ENCODE peak calls at places on chromosomes 3 and 15, in four cellular contexts. B, D, L and A are unnamed samples.

GRCh38 chr3:161695811-161696210 is 199.2 kb downstream of the OTOL1 start:
- DNase-seq in L (no peak), B (no peak), D (no peak), A (no peak)

GRCh38 chr3:30625541-30626438 is 19.4 kb downstream of the TGFBR2 start:
- DNase-seq in B (no peak), L (no peak), D (no peak), A (no peak)

GRCh38 chr3:119240582-119241434 is at the start of gene B4GALT4:
- DNase-seq in B (peak; percentile 93), L (peak; percentile 99), D (peak; percentile 55), A (peak; percentile 93)

GRCh38 chr3:147960791-147961190 is 551.6 kb downstream of the ZIC1 start:
- DNase-seq in L (no peak), D (no peak), B (no peak), A (no peak)

GRCh38 chr3:38168151-38168987 is 3.0 kb downstream of the OXSR1 start:
- DNase-seq in L (no peak), D (no peak), B (no peak), A (no peak)

GRCh38 chr3:113124256-113124830 is 87.0 kb upstream of the BOC start:
- DNase-seq in B (no peak), L (no peak), D (no peak), A (no peak)

GRCh38 chr15:67188551-67189218 is 65.8 kb downstream of the AAGAB start:
- DNase-seq in D (no peak), L (no peak), B (no peak), A (no peak)

GRCh38 chr3:132675408-132675807 is 15.3 kb downstream of the UBA5 start:
- DNase-seq in L (no peak), D (no peak), B (no peak), A (no peak)

GRCh38 chr3:122003596-122003995 is 18.5 kb downstream of the ILDR1 start:
- DNase-seq in D (no peak), L (no peak), B (no peak), A (no peak)

GRCh38 chr15:61556037-61556648 is 327.0 kb upstream of the RORA start:
- DNase-seq in L (no peak), B (no peak), D (no peak), A (no peak)

GRCh38 chr3:195897853-195898415 is 10.4 kb downstream of the TNK2 start:
- DNase-seq in L (peak; percentile 24), D (no peak), B (no peak), A (no peak)

GRCh38 chr3:196138927-196139680 is 57.2 kb upstream of the TFRC start:
- DNase-seq in D (no peak), B (no peak), L (peak; percentile 2), A (no peak)

GRCh38 chr3:115667175-115668065 is 44.1 kb downstream of the GAP43 start:
- DNase-seq in B (no peak), D (no peak), L (no peak), A (no peak)

GRCh38 chr15:72271221-72271620 is 1.1 kb downstream of the PARP6 start:
- DNase-seq in D (no peak), B (no peak), L (no peak), A (no peak)
- H3K4me3 ChIP-seq in D (peak overlapping the region; percentile 83), B (peak overlapping the region; percentile 93), L (peak overlapping the region; percentile 91), A (peak overlapping the region; percentile 76)

GRCh38 chr3:111496894-111497559 is 45.0 kb upstream of the CD96 start:
- DNase-seq in L (peak; percentile 21), D (no peak), B (no peak), A (no peak)
- H3K4me3 ChIP-seq in L (no peak overlapping the region), D (no peak overlapping the region), B (no peak overlapping the region), A (no peak overlapping the region)

GRCh38 chr15:75637245-75638009 is 2.6 kb downstream of the IMP3 start:
- DNase-seq in D (no peak), L (no peak), B (no peak), A (no peak)
- H3K4me3 ChIP-seq in D (no peak overlapping the region), L (peak overlapping the region; percentile 96), B (no peak overlapping the region), A (peak overlapping the region; percentile 1)

DNA sequence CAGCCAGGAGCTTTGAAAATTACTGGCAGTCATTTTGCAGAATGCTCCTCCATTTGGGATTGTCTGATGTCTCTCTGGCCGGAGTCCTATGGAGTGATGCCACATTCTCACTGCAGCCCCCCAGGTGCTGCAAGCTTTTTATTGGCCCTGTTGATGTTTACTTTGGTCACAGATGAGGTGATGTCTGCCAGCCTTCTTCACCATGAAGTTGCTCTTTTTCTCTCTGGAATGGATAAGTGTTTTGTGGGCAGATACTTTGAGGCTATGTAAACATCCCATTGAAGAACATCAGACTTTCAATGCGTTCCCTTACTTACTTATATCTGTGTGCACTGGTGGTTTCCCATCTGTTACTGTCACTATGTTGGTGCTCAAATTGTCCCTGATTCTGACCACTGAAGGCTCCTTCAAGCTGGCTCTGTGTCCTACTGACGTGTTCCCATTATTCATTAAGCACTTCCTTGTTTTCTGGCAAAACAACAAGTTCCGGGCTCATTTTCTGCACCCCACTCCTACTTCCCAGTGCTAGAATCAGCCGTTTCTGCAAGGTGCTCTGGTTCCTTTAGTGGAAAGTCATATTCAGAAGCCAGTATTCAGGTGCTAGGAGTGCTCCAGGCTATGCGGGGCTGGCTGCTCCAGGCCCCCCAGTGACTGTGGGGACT is 1.4 kb upstream of the CLEC3B start:
- DNase-seq in B (no peak), L (no peak), D (no peak), A (no peak)
- H3K4me3 ChIP-seq in B (no peak overlapping the region), L (no peak overlapping the region), D (no peak overlapping the region), A (no peak overlapping the region)

DNA sequence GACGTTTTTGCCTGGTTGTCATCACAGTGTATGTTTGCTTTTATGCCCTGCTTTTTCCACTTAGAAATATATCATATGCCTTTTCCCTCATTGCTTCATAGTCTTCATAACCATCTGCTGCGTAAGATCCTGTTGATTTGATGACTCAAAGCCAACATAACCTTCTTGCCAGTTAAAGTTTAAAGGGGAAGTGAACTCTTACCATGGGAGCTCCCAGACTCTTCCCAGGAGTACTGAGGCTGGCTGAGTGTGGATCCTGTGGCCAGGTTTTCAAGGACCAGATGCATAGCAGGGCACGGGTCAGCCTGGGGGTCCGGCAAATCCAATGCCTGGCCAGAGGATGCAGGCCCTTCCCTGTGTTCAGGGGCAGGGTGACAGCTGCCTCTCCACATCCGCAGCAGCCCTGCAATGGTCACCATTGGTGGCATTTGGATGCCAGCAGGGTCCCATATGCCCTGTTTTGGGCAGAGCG is 42.0 kb upstream of the SACM1L start:
- DNase-seq in L (no peak), D (no peak), B (peak; percentile 51), A (no peak)
- H3K4me3 ChIP-seq in L (no peak overlapping the region), D (no peak overlapping the region), B (no peak overlapping the region), A (no peak overlapping the region)

DNA sequence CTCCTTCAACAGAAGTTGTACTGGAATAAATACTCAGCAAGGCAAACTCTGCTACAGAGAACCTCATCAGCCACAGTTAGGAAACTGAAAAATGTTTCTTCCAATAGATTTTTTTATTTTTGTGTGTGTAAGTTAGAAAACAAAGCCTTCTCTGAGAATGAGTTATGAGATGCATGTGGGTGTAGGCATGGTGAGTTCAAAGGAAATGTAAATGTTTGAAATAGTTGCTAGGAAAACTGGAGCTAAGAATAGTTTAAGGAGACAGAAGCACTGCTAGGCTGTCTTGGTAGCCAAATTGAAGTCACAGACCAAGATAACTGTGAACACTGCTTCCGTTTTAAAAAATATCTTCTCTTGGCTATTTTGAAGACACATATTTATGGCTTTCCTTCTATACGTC is 1501.3 kb upstream of the CADM2 start:
- DNase-seq in D (no peak), L (no peak), B (no peak), A (no peak)
- H3K4me3 ChIP-seq in D (no peak overlapping the region), L (no peak overlapping the region), B (no peak overlapping the region), A (no peak overlapping the region)

DNA sequence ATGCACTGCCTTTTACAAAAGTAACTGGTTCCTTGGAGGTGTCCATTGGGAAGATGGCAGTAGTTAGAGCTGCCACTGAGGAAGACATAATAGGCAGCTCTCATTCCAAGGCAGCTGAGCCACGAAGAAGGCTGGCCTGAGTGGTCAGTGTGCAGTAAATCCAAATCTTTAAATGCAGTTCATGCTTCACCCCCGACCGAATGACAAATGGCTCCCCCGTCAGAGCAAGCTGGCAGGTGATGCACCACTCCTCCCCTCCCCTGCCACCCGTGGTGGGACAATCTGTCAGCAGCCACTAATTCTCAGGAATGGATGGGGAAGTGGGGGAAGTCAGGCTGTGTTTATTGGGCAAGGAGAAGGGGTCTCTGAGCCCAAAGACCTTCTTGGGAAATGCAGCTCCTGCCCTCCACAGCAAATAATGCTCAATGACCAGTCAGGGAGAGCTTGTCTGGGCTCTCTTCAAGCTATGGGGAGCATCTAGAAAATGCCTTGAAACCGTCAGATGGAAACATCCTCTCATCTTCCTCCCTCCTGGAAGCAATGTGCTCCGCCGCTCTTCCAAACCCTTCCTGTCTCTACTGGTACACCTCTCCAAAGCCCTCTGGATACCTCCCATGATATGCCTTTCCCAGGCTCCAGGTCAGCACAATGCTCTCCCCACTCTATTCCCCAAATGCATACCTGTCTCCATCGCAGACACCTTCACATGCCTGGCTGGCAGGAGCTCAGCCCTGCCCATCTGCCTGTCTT is 65.4 kb downstream of the LIPC start:
- DNase-seq in B (no peak), D (no peak), L (no peak), A (no peak)
- H3K4me3 ChIP-seq in B (no peak overlapping the region), D (no peak overlapping the region), L (no peak overlapping the region), A (no peak overlapping the region)

GRCh38 chr3:149717391-149718056 is 34.8 kb downstream of the COMMD2 start:
- DNase-seq in B (peak; percentile 46), D (peak; percentile 42), L (no peak), A (peak; percentile 76)
- H3K4me3 ChIP-seq in B (peak overlapping the region; percentile 18), D (no peak overlapping the region), L (no peak overlapping the region), A (peak overlapping the region; percentile 27)

GRCh38 chr3:165697910-165698309 is 139.3 kb downstream of the BCHE start:
- DNase-seq in B (no peak), L (no peak), D (no peak), A (no peak)
- H3K4me3 ChIP-seq in B (no peak overlapping the region), L (no peak overlapping the region), D (no peak overlapping the region), A (no peak overlapping the region)

GRCh38 chr15:52337961-52338535 is 42.4 kb upstream of the MYO5C start:
- DNase-seq in D (peak; percentile 70), L (no peak), B (no peak), A (no peak)

GRCh38 chr15:52337198-52337853 is 41.7 kb upstream of the MYO5C start:
- DNase-seq in B (no peak), L (no peak), D (no peak), A (no peak)

GRCh38 chr15:52334491-52335160 is 39.0 kb upstream of the MYO5C start:
- DNase-seq in D (no peak), L (no peak), B (no peak), A (no peak)

GRCh38 chr15:52338891-52339290 is 43.3 kb upstream of the MYO5C start:
- DNase-seq in L (no peak), D (no peak), B (no peak), A (no peak)

GRCh38 chr15:52336530-52336929 is 40.9 kb upstream of the MYO5C start:
- DNase-seq in D (peak; percentile 18), L (no peak), B (no peak), A (no peak)
- H3K4me3 ChIP-seq in D (no peak overlapping the region), L (no peak overlapping the region), B (no peak overlapping the region), A (no peak overlapping the region)